ENCODE peak calls at places on chromosomes 7 and 10, in six cellular contexts. H, V, M, E, Y and S are unnamed samples.

GRCh38 chr7:129438281-129438838 is 4.1 kb downstream of the STRIP2 start:
- DNase-seq in V (no peak), Y (no peak), M (no peak), E (no peak), H (no peak), S (no peak)

GRCh38 chr10:73886085-73886529 is 11.8 kb upstream of the CAMK2G start:
- DNase-seq in M (peak), H (peak), Y (peak), E (peak), V (peak), S (peak)

GRCh38 chr10:126012485-126012884 is 116.1 kb downstream of the FANK1 start:
- DNase-seq in H (no peak), Y (no peak), M (peak), E (no peak), V (no peak), S (peak)

GRCh38 chr10:130711072-130711471 is 574.9 kb downstream of the GLRX3 start:
- DNase-seq in H (peak), Y (no peak), M (no peak), E (no peak), V (no peak), S (no peak)

GRCh38 chr10:36671607-36672006 is 453.8 kb upstream of the ANKRD30A start:
- DNase-seq in H (no peak), Y (no peak), E (no peak), V (no peak), M (peak), S (peak)

GRCh38 chr7:136114966-136115762 is 138.0 kb upstream of the MTPN start:
- DNase-seq in M (peak), H (peak), E (peak), Y (peak), V (peak), S (peak)

GRCh38 chr7:141875453-141875852 is 34.2 kb upstream of the PRSS37 start:
- DNase-seq in H (no peak), M (no peak), E (no peak), Y (no peak), V (no peak), S (no peak)

GRCh38 chr7:78476851-78477405 is 678.4 kb downstream of the PHTF2 start:
- DNase-seq in Y (no peak), E (no peak), M (no peak), V (no peak), H (no peak), S (no peak)

GRCh38 chr10:101772017-101772894 is 3.7 kb downstream of the FGF8 start:
- DNase-seq in V (no peak), Y (no peak), E (peak), M (no peak), H (no peak), S (no peak)

GRCh38 chr10:43230909-43231522 is 35.8 kb downstream of the RASGEF1A start:
- DNase-seq in H (peak), M (no peak), Y (no peak), V (no peak), E (peak), S (no peak)

GRCh38 chr10:34723746-34724145 is 91.3 kb downstream of the PARD3 start:
- DNase-seq in H (no peak), Y (peak), M (peak), E (peak), V (no peak), S (peak)

GRCh38 chr7:101998029-101998903 is 180.8 kb downstream of the CUX1 start:
- DNase-seq in V (no peak), M (no peak), Y (no peak), E (no peak), H (no peak), S (no peak)

GRCh38 chr10:87092356-87092860 is 2.2 kb downstream of the GLUD1 start:
- DNase-seq in H (no peak), M (peak), V (no peak), E (no peak), Y (peak), S (peak)

GRCh38 chr10:1434912-1435692 is 302.2 kb downstream of the ADARB2 start:
- DNase-seq in H (no peak), E (no peak), V (no peak), Y (peak), M (no peak), S (no peak)

GRCh38 chr10:80136134-80136571 is 3.6 kb downstream of the PLAC9 start:
- DNase-seq in E (no peak), M (peak), Y (no peak), H (no peak), V (no peak), S (no peak)

GRCh38 chr7:39651262-39651661 is 27.9 kb downstream of the RALA start:
- DNase-seq in M (peak), H (no peak), V (no peak), E (no peak), Y (no peak), S (peak)

GRCh38 chr10:7773845-7774801 is 13.7 kb downstream of the KIN start:
- DNase-seq in E (no peak), Y (no peak), H (no peak), V (no peak), M (no peak), S (no peak)

GRCh38 chr7:3266240-3266639 is 34.8 kb upstream of the SDK1 start:
- DNase-seq in Y (no peak), H (no peak), M (no peak), E (no peak), V (no peak), S (no peak)

GRCh38 chr7:158973941-158974785 is 117.8 kb downstream of the DYNC2I1 start:
- DNase-seq in V (no peak), M (no peak), H (no peak), E (no peak), Y (no peak), S (no peak)

GRCh38 chr7:15972767-15973362 is 286.4 kb upstream of the MEOX2 start:
- DNase-seq in M (peak), E (no peak), V (no peak), Y (no peak), H (no peak), S (peak)

GRCh38 chr10:1625731-1626130 is 111.6 kb downstream of the ADARB2 start:
- DNase-seq in Y (no peak), E (no peak), H (no peak), M (no peak), V (no peak), S (no peak)

GRCh38 chr7:96034940-96035727 is 262.8 kb downstream of the DYNC1I1 start:
- DNase-seq in V (no peak), M (no peak), H (no peak), E (no peak), Y (no peak), S (no peak)

GRCh38 chr7:50509459-50509858 is 55.7 kb downstream of the DDC start:
- DNase-seq in E (no peak), Y (no peak), V (no peak), M (no peak), H (no peak), S (no peak)

GRCh38 chr10:50857579-50857978 is 27.8 kb downstream of the A1CF start:
- DNase-seq in Y (peak), E (no peak), H (no peak), M (no peak), V (peak), S (no peak)

GRCh38 chr7:51141451-51141971 is 175.1 kb downstream of the COBL start:
- DNase-seq in H (no peak), M (peak), Y (peak), E (peak), V (peak), S (peak)

GRCh38 chr10:70729763-70730357 is 55.3 kb downstream of the TBATA start:
- DNase-seq in H (no peak), M (no peak), E (no peak), V (no peak), Y (no peak), S (no peak)

GRCh38 chr7:24842449-24843241 is 85.4 kb upstream of the GSDME start:
- DNase-seq in H (no peak), V (no peak), Y (peak), E (no peak), M (no peak), S (peak)

GRCh38 chr7:139918488-139918887 is 89.4 kb downstream of the TBXAS1 start:
- DNase-seq in V (no peak), M (no peak), E (no peak), Y (peak), H (no peak), S (peak)

GRCh38 chr7:98230746-98231471 is 19.7 kb downstream of the BHLHA15 start:
- DNase-seq in E (no peak), M (no peak), Y (no peak), H (no peak), V (no peak), S (no peak)

GRCh38 chr7:1016577-1017531 is 27.5 kb upstream of the GPR146 start:
- DNase-seq in M (no peak), Y (no peak), H (no peak), V (no peak), E (no peak), S (no peak)

GRCh38 chr7:141999219-141999618 is 3.5 kb downstream of the MGAM start:
- DNase-seq in M (no peak), V (no peak), E (no peak), Y (no peak), H (no peak), S (no peak)

GRCh38 chr10:5609952-5610616 is 56.3 kb downstream of the ASB13 start:
- DNase-seq in V (no peak), E (no peak), H (no peak), Y (no peak), M (no peak), S (no peak)

GRCh38 chr10:68784476-68784875 is 42.9 kb upstream of the STOX1 start:
- DNase-seq in V (no peak), M (peak), E (no peak), Y (no peak), H (no peak), S (no peak)

DNA sequence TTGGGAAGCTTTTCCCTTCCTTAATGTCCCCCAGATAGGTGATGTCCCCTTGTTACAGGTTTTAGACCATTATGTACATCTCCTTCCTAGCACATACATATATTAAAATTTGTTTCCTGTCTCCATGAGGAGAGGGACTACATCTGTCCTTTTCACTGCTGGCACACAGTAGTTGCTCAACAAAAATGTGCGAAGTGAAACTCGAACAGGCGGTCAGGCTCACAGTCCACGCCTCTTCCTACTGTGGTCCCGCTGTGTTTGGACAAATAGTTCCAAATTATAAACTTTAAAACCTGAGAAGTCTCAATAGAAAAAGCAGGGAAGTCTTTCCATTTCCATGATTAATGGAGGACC is 1.2 kb upstream of the HHEX start:
- DNase-seq in Y (no peak), V (no peak), E (no peak), H (no peak), M (no peak), S (no peak)
- H3K4me2 ChIP-seq in Y (no peak), V (peak), E (peak), H (peak), M (peak), S (no peak)

DNA sequence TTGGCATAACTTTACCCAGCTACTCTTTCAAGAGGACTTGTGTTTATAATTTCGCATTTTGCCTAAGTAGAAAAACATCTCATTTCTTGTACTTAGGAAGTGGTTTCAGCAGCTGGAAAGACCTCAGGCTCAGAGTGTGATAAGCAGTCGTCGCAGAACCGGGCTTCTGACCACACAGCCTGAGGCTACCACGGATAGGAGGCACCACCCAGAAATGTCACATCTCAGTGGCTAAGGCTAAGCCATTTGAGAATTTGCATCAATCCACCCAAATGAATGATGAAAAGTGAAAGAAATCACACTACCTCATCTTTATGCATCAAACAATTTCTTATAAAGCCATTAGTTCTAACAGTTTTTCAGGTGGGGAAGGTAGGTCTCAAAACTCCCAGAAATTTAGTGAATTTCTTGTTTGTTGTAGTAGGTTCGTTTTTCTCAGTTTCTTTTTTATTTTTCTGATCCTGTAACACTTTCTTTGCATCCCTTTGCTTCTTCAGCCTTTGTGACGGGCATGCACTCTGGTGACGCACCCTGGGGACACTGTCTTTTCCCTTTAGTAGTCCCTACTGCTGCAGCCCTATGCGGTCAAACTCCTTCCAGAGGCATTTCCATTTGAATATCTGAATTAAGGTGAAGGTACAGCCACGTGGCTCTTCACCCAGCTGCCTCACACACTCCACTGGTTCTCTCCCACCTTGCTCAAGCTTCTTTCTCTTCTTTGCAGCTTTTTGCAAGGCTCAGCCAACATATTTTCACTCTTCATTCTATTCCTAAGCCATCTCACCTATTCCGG is 68.5 kb downstream of the MAP3K8 start:
- DNase-seq in V (no peak), E (no peak), Y (peak), H (no peak), M (peak), S (peak)
- H3K23ac ChIP-seq in V (no peak), E (no peak), Y (no peak), H (no peak), M (no peak), S (no peak)

GRCh38 chr10:28938745-28939144 is 261.4 kb downstream of the BAMBI start:
- DNase-seq in E (no peak), V (no peak), Y (no peak), H (no peak), M (peak), S (peak)
- H3K4me2 ChIP-seq in E (no peak), V (no peak), Y (no peak), H (no peak), M (no peak), S (no peak)

GRCh38 chr7:31062746-31063435 is 10.8 kb downstream of the ADCYAP1R1 start:
- DNase-seq in M (no peak), V (no peak), E (no peak), H (no peak), Y (no peak), S (no peak)
- H3K23ac ChIP-seq in M (no peak), V (no peak), E (no peak), H (no peak), Y (no peak), S (no peak)

DNA sequence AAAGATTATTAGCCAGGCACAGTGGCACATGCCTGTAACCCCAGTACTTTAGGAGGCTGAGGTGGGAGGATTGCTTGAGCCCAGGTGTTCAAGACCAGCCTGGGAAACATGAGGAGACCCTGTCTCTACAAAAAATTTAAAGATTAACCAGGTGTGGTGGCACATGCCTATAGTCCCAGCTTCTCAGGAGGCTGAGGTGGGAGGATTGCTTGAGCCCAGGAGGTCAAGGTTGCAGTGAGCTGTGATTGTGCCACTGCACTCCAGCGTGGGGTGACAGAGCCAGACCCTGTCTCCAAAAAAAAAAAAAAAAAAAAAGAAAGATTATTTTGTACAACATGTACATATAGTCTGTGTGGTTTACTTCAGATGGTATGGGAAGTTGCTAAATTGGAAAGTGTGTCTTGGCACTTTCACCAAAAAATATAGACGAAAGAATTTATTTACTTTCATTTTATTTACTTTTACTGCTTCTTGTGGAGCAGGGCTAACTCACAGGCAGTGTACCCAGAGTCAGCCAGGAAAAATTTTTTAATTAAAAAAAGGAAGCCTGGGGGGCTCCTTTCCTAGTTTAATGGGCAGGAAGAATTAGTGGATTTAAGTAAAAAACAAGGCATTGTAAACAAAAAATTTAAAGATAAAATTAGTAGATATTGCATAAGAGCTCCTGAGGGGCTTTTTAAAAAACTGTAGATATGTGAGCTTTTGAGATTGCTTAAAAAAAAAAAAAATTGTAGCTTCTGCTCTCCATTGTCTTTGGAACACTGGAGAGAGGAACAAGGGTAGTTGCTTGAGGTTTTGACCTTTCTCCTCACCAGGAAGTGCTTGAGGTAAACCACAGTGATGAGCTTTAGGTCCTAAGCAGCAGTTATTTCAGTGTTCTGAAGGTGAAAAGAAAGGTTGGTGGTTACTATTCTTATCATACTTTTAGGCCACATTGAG is 44.6 kb upstream of the VDAC2 start:
- DNase-seq in V (no peak), E (no peak), Y (no peak), M (peak), H (no peak), S (no peak)
- H3K4me2 ChIP-seq in V (no peak), E (no peak), Y (no peak), M (no peak), H (no peak), S (no peak)

GRCh38 chr7:88597941-88598425 is 161.5 kb upstream of the ZNF804B start:
- DNase-seq in E (no peak), M (no peak), V (no peak), H (no peak), Y (no peak), S (no peak)
- H3K23ac ChIP-seq in E (no peak), M (no peak), V (no peak), H (no peak), Y (no peak), S (no peak)

DNA sequence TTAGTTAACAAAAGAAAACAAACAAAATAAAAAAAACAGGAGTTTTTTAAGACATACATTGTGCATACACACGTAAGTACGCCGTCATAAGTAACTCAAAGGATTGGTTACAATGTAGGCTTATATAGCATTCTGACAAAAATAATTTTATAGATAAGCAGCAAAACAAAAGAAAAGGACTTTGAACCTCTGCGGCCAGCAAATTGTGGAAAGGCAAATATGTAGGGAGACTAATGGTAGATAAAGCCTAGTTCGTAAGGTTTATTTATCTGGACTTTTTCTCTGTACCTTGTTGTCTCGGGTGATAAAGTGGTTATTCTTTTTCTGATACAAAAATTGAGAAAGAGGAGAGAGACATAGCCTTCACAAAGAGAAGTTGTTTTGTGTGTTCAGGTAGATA is 891.9 kb downstream of the CNTNAP2 start:
- DNase-seq in V (no peak), H (no peak), E (no peak), M (no peak), Y (no peak), S (no peak)
- H3K4me2 ChIP-seq in V (no peak), H (no peak), E (no peak), M (no peak), Y (no peak), S (no peak)